ENCODE peak calls at places on chromosome 9, in ten cellular contexts. One of them, this sample, is unnamed.

GRCh38 chr9:35618854-35619799 is 914 bp upstream of the CD72 start:
- DNase-seq in astrocyte of the spinal cord: no peak
- DNase-seq in fibroblast of lung: no peak
- DNase-seq in fibroblast of pulmonary artery: no peak
- DNase-seq in PC-9: no peak
- DNase-seq in heart left ventricle: no peak
- DNase-seq in upper lobe of right lung: no peak
- DNase-seq in transverse colon: peak
- DNase-seq in CD8-positive, alpha-beta T cell: peak
- DNase-seq in psoas muscle: no peak
- DNase-seq in this sample: no peak

GRCh38 chr9:123922911-123923310 is 7.0 kb downstream of the DENND1A start:
- DNase-seq in astrocyte of the spinal cord: no peak
- DNase-seq in fibroblast of lung: no peak
- DNase-seq in fibroblast of pulmonary artery: no peak
- DNase-seq in PC-9: no peak
- DNase-seq in heart left ventricle: no peak
- DNase-seq in upper lobe of right lung: no peak
- DNase-seq in transverse colon: no peak
- DNase-seq in CD8-positive, alpha-beta T cell: no peak
- DNase-seq in psoas muscle: no peak
- DNase-seq in this sample: no peak

GRCh38 chr9:89474939-89475338 is 23.0 kb downstream of the SEMA4D start:
- DNase-seq in astrocyte of the spinal cord: no peak
- DNase-seq in fibroblast of lung: no peak
- DNase-seq in fibroblast of pulmonary artery: no peak
- DNase-seq in PC-9: no peak
- DNase-seq in heart left ventricle: no peak
- DNase-seq in upper lobe of right lung: peak
- DNase-seq in transverse colon: no peak
- DNase-seq in CD8-positive, alpha-beta T cell: no peak
- DNase-seq in psoas muscle: no peak
- DNase-seq in this sample: no peak

GRCh38 chr9:36132081-36132480 is 4.5 kb upstream of the GLIPR2 start:
- DNase-seq in astrocyte of the spinal cord: no peak
- DNase-seq in fibroblast of lung: peak
- DNase-seq in fibroblast of pulmonary artery: peak
- DNase-seq in PC-9: no peak
- DNase-seq in heart left ventricle: no peak
- DNase-seq in upper lobe of right lung: no peak
- DNase-seq in transverse colon: no peak
- DNase-seq in CD8-positive, alpha-beta T cell: no peak
- DNase-seq in psoas muscle: no peak
- DNase-seq in this sample: no peak

GRCh38 chr9:131654857-131655577 is 84.9 kb downstream of the RAPGEF1 start:
- DNase-seq in astrocyte of the spinal cord: no peak
- DNase-seq in fibroblast of lung: no peak
- DNase-seq in fibroblast of pulmonary artery: no peak
- DNase-seq in PC-9: no peak
- DNase-seq in heart left ventricle: no peak
- DNase-seq in upper lobe of right lung: no peak
- DNase-seq in transverse colon: peak
- DNase-seq in CD8-positive, alpha-beta T cell: no peak
- DNase-seq in psoas muscle: no peak
- DNase-seq in this sample: no peak

GRCh38 chr9:22416692-22417060 is 29.9 kb upstream of the DMRTA1 start:
- DNase-seq in astrocyte of the spinal cord: peak
- DNase-seq in fibroblast of lung: peak
- DNase-seq in fibroblast of pulmonary artery: no peak
- DNase-seq in PC-9: peak
- DNase-seq in heart left ventricle: no peak
- DNase-seq in upper lobe of right lung: no peak
- DNase-seq in transverse colon: no peak
- DNase-seq in CD8-positive, alpha-beta T cell: no peak
- DNase-seq in psoas muscle: no peak
- DNase-seq in this sample: peak

GRCh38 chr9:128412120-128412790 is 8.4 kb upstream of the CERCAM start:
- DNase-seq in astrocyte of the spinal cord: peak
- DNase-seq in fibroblast of lung: peak
- DNase-seq in fibroblast of pulmonary artery: peak
- DNase-seq in PC-9: peak
- DNase-seq in heart left ventricle: peak
- DNase-seq in upper lobe of right lung: no peak
- DNase-seq in transverse colon: peak
- DNase-seq in CD8-positive, alpha-beta T cell: peak
- DNase-seq in psoas muscle: peak
- DNase-seq in this sample: no peak

GRCh38 chr9:128689820-128690683 is 1.0 kb downstream of the SET start:
- DNase-seq in astrocyte of the spinal cord: peak
- DNase-seq in fibroblast of lung: peak
- DNase-seq in fibroblast of pulmonary artery: peak
- DNase-seq in PC-9: no peak
- DNase-seq in heart left ventricle: peak
- DNase-seq in upper lobe of right lung: no peak
- DNase-seq in transverse colon: peak
- DNase-seq in CD8-positive, alpha-beta T cell: peak
- DNase-seq in psoas muscle: no peak
- DNase-seq in this sample: no peak

GRCh38 chr9:134487066-134487710 is 154.4 kb upstream of the COL5A1 start:
- DNase-seq in astrocyte of the spinal cord: no peak
- DNase-seq in fibroblast of lung: no peak
- DNase-seq in fibroblast of pulmonary artery: no peak
- DNase-seq in PC-9: no peak
- DNase-seq in heart left ventricle: no peak
- DNase-seq in upper lobe of right lung: peak
- DNase-seq in transverse colon: no peak
- DNase-seq in CD8-positive, alpha-beta T cell: no peak
- DNase-seq in psoas muscle: no peak
- DNase-seq in this sample: no peak

GRCh38 chr9:135137398-135137832 is 49.9 kb downstream of the OLFM1 start:
- DNase-seq in astrocyte of the spinal cord: no peak
- DNase-seq in fibroblast of lung: peak
- DNase-seq in fibroblast of pulmonary artery: peak
- DNase-seq in PC-9: no peak
- DNase-seq in heart left ventricle: no peak
- DNase-seq in upper lobe of right lung: no peak
- DNase-seq in transverse colon: no peak
- DNase-seq in CD8-positive, alpha-beta T cell: no peak
- DNase-seq in psoas muscle: no peak
- DNase-seq in this sample: no peak

GRCh38 chr9:110626109-110626829 is 42.3 kb upstream of the MUSK start:
- DNase-seq in astrocyte of the spinal cord: peak
- DNase-seq in fibroblast of lung: peak
- DNase-seq in fibroblast of pulmonary artery: peak
- DNase-seq in PC-9: no peak
- DNase-seq in heart left ventricle: no peak
- DNase-seq in upper lobe of right lung: no peak
- DNase-seq in transverse colon: no peak
- DNase-seq in CD8-positive, alpha-beta T cell: no peak
- DNase-seq in psoas muscle: no peak
- DNase-seq in this sample: peak

GRCh38 chr9:114214686-114215397 is 59.5 kb downstream of the COL27A1 start:
- DNase-seq in astrocyte of the spinal cord: no peak
- DNase-seq in fibroblast of lung: no peak
- DNase-seq in fibroblast of pulmonary artery: no peak
- DNase-seq in PC-9: no peak
- DNase-seq in heart left ventricle: no peak
- DNase-seq in upper lobe of right lung: no peak
- DNase-seq in transverse colon: no peak
- DNase-seq in CD8-positive, alpha-beta T cell: no peak
- DNase-seq in psoas muscle: no peak
- DNase-seq in this sample: no peak

GRCh38 chr9:3968891-3969290 is 331.0 kb downstream of the GLIS3 start:
- DNase-seq in astrocyte of the spinal cord: no peak
- DNase-seq in fibroblast of lung: peak
- DNase-seq in fibroblast of pulmonary artery: no peak
- DNase-seq in PC-9: peak
- DNase-seq in heart left ventricle: no peak
- DNase-seq in upper lobe of right lung: no peak
- DNase-seq in transverse colon: no peak
- DNase-seq in CD8-positive, alpha-beta T cell: no peak
- DNase-seq in psoas muscle: no peak
- DNase-seq in this sample: no peak

GRCh38 chr9:35116898-35117551 is 1.4 kb upstream of the ATOSB start:
- DNase-seq in astrocyte of the spinal cord: peak
- DNase-seq in fibroblast of lung: peak
- DNase-seq in fibroblast of pulmonary artery: peak
- DNase-seq in PC-9: peak
- DNase-seq in heart left ventricle: peak
- DNase-seq in upper lobe of right lung: peak
- DNase-seq in transverse colon: peak
- DNase-seq in CD8-positive, alpha-beta T cell: peak
- DNase-seq in psoas muscle: peak
- DNase-seq in this sample: peak

GRCh38 chr9:113921366-113921765 is 45.3 kb downstream of the ZNF618 start:
- DNase-seq in astrocyte of the spinal cord: no peak
- DNase-seq in fibroblast of lung: no peak
- DNase-seq in fibroblast of pulmonary artery: no peak
- DNase-seq in PC-9: no peak
- DNase-seq in heart left ventricle: no peak
- DNase-seq in upper lobe of right lung: no peak
- DNase-seq in transverse colon: no peak
- DNase-seq in CD8-positive, alpha-beta T cell: no peak
- DNase-seq in psoas muscle: no peak
- DNase-seq in this sample: no peak

GRCh38 chr9:79185866-79186265 is 385.9 kb upstream of the TLE4 start:
- DNase-seq in astrocyte of the spinal cord: no peak
- DNase-seq in fibroblast of lung: peak
- DNase-seq in fibroblast of pulmonary artery: peak
- DNase-seq in PC-9: no peak
- DNase-seq in heart left ventricle: no peak
- DNase-seq in upper lobe of right lung: no peak
- DNase-seq in transverse colon: no peak
- DNase-seq in CD8-positive, alpha-beta T cell: no peak
- DNase-seq in psoas muscle: no peak
- DNase-seq in this sample: peak

GRCh38 chr9:123996731-123997421 is 14.7 kb upstream of the LHX2 start:
- DNase-seq in astrocyte of the spinal cord: no peak
- DNase-seq in fibroblast of lung: no peak
- DNase-seq in fibroblast of pulmonary artery: peak
- DNase-seq in PC-9: no peak
- DNase-seq in heart left ventricle: no peak
- DNase-seq in upper lobe of right lung: no peak
- DNase-seq in transverse colon: no peak
- DNase-seq in CD8-positive, alpha-beta T cell: no peak
- DNase-seq in psoas muscle: no peak
- DNase-seq in this sample: no peak

GRCh38 chr9:79408200-79408599 is 163.6 kb upstream of the TLE4 start:
- DNase-seq in astrocyte of the spinal cord: no peak
- DNase-seq in fibroblast of lung: peak
- DNase-seq in fibroblast of pulmonary artery: no peak
- DNase-seq in PC-9: no peak
- DNase-seq in heart left ventricle: no peak
- DNase-seq in upper lobe of right lung: no peak
- DNase-seq in transverse colon: no peak
- DNase-seq in CD8-positive, alpha-beta T cell: no peak
- DNase-seq in psoas muscle: no peak
- DNase-seq in this sample: no peak

GRCh38 chr9:1055156-1055555 is 5.0 kb downstream of the DMRT2 start:
- DNase-seq in astrocyte of the spinal cord: no peak
- DNase-seq in fibroblast of lung: no peak
- DNase-seq in fibroblast of pulmonary artery: no peak
- DNase-seq in PC-9: no peak
- DNase-seq in heart left ventricle: no peak
- DNase-seq in upper lobe of right lung: no peak
- DNase-seq in transverse colon: no peak
- DNase-seq in CD8-positive, alpha-beta T cell: no peak
- DNase-seq in psoas muscle: no peak
- DNase-seq in this sample: no peak
- H3K4me3 ChIP-seq in astrocyte of the spinal cord: no peak
- H3K4me3 ChIP-seq in fibroblast of lung: no peak
- H3K4me3 ChIP-seq in fibroblast of pulmonary artery: no peak
- H3K4me3 ChIP-seq in PC-9: no peak
- H3K4me3 ChIP-seq in heart left ventricle: no peak
- H3K4me3 ChIP-seq in upper lobe of right lung: no peak
- H3K4me3 ChIP-seq in transverse colon: no peak
- H3K4me3 ChIP-seq in CD8-positive, alpha-beta T cell: no peak
- H3K4me3 ChIP-seq in psoas muscle: no peak
- H3K4me3 ChIP-seq in this sample: no peak

GRCh38 chr9:5873439-5873838 is 17.2 kb upstream of the MLANA start:
- DNase-seq in astrocyte of the spinal cord: no peak
- DNase-seq in fibroblast of lung: no peak
- DNase-seq in fibroblast of pulmonary artery: no peak
- DNase-seq in PC-9: no peak
- DNase-seq in heart left ventricle: no peak
- DNase-seq in upper lobe of right lung: no peak
- DNase-seq in transverse colon: no peak
- DNase-seq in CD8-positive, alpha-beta T cell: no peak
- DNase-seq in psoas muscle: no peak
- DNase-seq in this sample: no peak
- H3K4me3 ChIP-seq in astrocyte of the spinal cord: no peak
- H3K4me3 ChIP-seq in fibroblast of lung: no peak
- H3K4me3 ChIP-seq in fibroblast of pulmonary artery: no peak
- H3K4me3 ChIP-seq in PC-9: no peak
- H3K4me3 ChIP-seq in heart left ventricle: no peak
- H3K4me3 ChIP-seq in upper lobe of right lung: no peak
- H3K4me3 ChIP-seq in transverse colon: no peak
- H3K4me3 ChIP-seq in CD8-positive, alpha-beta T cell: no peak
- H3K4me3 ChIP-seq in psoas muscle: no peak
- H3K4me3 ChIP-seq in this sample: no peak

DNA sequence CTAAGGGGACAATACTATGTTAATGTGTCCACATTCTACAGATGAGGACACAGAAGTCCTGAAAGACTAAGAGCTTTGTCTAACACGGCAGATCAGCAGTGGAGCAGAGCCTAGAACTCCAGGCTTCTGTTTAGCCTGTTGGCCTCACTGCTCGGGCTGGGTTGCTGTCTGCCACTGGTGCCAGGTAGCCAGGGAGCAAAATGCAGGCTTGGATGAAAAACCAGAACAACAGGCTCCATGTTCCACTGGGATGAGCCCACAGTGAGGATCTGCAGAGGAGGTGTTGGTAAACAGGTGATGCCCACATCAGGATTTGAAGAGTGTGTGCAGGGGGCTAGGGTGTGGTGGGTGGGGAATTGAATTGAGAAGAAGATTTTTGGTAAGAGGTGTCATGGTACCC is 114.0 kb upstream of the TBC1D2 start:
- DNase-seq in astrocyte of the spinal cord: no peak
- DNase-seq in fibroblast of lung: no peak
- DNase-seq in fibroblast of pulmonary artery: no peak
- DNase-seq in PC-9: no peak
- DNase-seq in heart left ventricle: no peak
- DNase-seq in upper lobe of right lung: peak
- DNase-seq in transverse colon: no peak
- DNase-seq in CD8-positive, alpha-beta T cell: no peak
- DNase-seq in psoas muscle: no peak
- DNase-seq in this sample: no peak
- H3K4me3 ChIP-seq in astrocyte of the spinal cord: no peak
- H3K4me3 ChIP-seq in fibroblast of lung: no peak
- H3K4me3 ChIP-seq in fibroblast of pulmonary artery: no peak
- H3K4me3 ChIP-seq in PC-9: no peak
- H3K4me3 ChIP-seq in heart left ventricle: no peak
- H3K4me3 ChIP-seq in upper lobe of right lung: no peak
- H3K4me3 ChIP-seq in transverse colon: no peak
- H3K4me3 ChIP-seq in CD8-positive, alpha-beta T cell: no peak
- H3K4me3 ChIP-seq in psoas muscle: no peak
- H3K4me3 ChIP-seq in this sample: no peak

DNA sequence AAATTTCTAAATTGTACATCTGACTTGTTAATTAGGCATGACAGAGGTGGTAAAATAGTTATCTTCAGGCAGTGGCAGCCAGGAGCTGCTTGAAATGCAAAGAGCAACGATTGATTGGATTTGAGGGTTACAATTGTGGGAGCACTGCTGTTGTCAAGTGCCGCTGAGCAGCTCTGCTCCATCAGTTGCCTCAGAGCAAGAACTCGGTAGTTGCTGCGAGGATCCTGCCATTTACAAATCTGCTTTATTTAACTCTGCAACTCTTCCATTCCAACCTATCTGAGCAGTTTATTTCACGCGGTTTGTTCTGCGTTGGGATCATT is 12.6 kb downstream of the PBX3 start:
- DNase-seq in astrocyte of the spinal cord: peak
- DNase-seq in fibroblast of lung: peak
- DNase-seq in fibroblast of pulmonary artery: no peak
- DNase-seq in PC-9: no peak
- DNase-seq in heart left ventricle: no peak
- DNase-seq in upper lobe of right lung: no peak
- DNase-seq in transverse colon: no peak
- DNase-seq in CD8-positive, alpha-beta T cell: no peak
- DNase-seq in psoas muscle: no peak
- DNase-seq in this sample: no peak
- H3K4me3 ChIP-seq in astrocyte of the spinal cord: peak
- H3K4me3 ChIP-seq in fibroblast of lung: peak
- H3K4me3 ChIP-seq in fibroblast of pulmonary artery: peak
- H3K4me3 ChIP-seq in PC-9: no peak
- H3K4me3 ChIP-seq in heart left ventricle: peak
- H3K4me3 ChIP-seq in upper lobe of right lung: peak
- H3K4me3 ChIP-seq in transverse colon: no peak
- H3K4me3 ChIP-seq in CD8-positive, alpha-beta T cell: peak
- H3K4me3 ChIP-seq in psoas muscle: peak
- H3K4me3 ChIP-seq in this sample: no peak

This sample was measured in skeletal muscle cell.